ENCODE peak calls at places on chromosomes 6 and 20, in ten cellular contexts. Z, F, E, M, A, Q, Y, S, L and C are unnamed samples.

GRCh38 chr6:145349950-145350510 is 385.3 kb downstream of the EPM2A start:
- DNase-seq in Z (no peak), F (no peak), E (no peak), M (no peak), A (no peak), Q (no peak), Y (peak), S (no peak), L (no peak), C (peak)

GRCh38 chr6:116073765-116074450 is 13.2 kb upstream of the FRK start:
- DNase-seq in Z (no peak), F (no peak), E (no peak), M (no peak), A (no peak), Q (peak), Y (no peak), S (peak), L (no peak), C (no peak)

GRCh38 chr6:132198896-132199295 is 202.4 kb downstream of the MOXD1 start:
- DNase-seq in Z (no peak), F (no peak), E (no peak), M (no peak), A (no peak), Q (peak), Y (no peak), S (peak), L (no peak), C (no peak)

GRCh38 chr6:19925533-19925932 is 88.4 kb downstream of the ID4 start:
- DNase-seq in Z (no peak), F (no peak), E (no peak), M (no peak), A (no peak), Q (no peak), Y (no peak), S (no peak), L (no peak), C (no peak)

GRCh38 chr6:36962874-36963273 is 8.3 kb downstream of the PI16 start:
- DNase-seq in Z (peak), F (no peak), E (no peak), M (peak), A (peak), Q (no peak), Y (no peak), S (no peak), L (peak), C (peak)

GRCh38 chr6:107611060-107611824 is 121.3 kb downstream of the SOBP start:
- DNase-seq in Z (no peak), F (no peak), E (no peak), M (no peak), A (no peak), Q (no peak), Y (no peak), S (no peak), L (no peak), C (no peak)

GRCh38 chr6:20319520-20320357 is 81.9 kb upstream of the E2F3 start:
- DNase-seq in Z (peak), F (peak), E (no peak), M (no peak), A (peak), Q (no peak), Y (peak), S (no peak), L (peak), C (no peak)

GRCh38 chr20:24587384-24588046 is 118.1 kb downstream of the SYNDIG1 start:
- DNase-seq in Z (no peak), F (no peak), E (no peak), M (no peak), A (no peak), Q (no peak), Y (no peak), S (no peak), L (no peak), C (peak)

GRCh38 chr20:834151-834747 is 734 bp downstream of the FAM110A start:
- DNase-seq in Z (no peak), F (no peak), E (no peak), M (no peak), A (no peak), Q (no peak), Y (no peak), S (no peak), L (no peak), C (peak)

GRCh38 chr6:159282351-159282750 is 113.2 kb downstream of the FNDC1 start:
- DNase-seq in Z (no peak), F (no peak), E (no peak), M (no peak), A (no peak), Q (no peak), Y (no peak), S (peak), L (no peak), C (no peak)

GRCh38 chr6:156720739-156721714 is 56.2 kb upstream of the ARID1B start:
- DNase-seq in Z (peak), F (no peak), E (no peak), M (no peak), A (peak), Q (no peak), Y (peak), S (no peak), L (no peak), C (no peak)

GRCh38 chr6:35191899-35192298 is 21.9 kb upstream of the SCUBE3 start:
- DNase-seq in Z (no peak), F (no peak), E (no peak), M (no peak), A (no peak), Q (no peak), Y (no peak), S (no peak), L (no peak), C (no peak)

GRCh38 chr20:51713213-51713598 is 55.0 kb downstream of the ATP9A start:
- DNase-seq in Z (no peak), F (no peak), E (no peak), M (no peak), A (no peak), Q (no peak), Y (no peak), S (no peak), L (no peak), C (no peak)

GRCh38 chr6:6821639-6822261 is 233.2 kb downstream of the LY86 start:
- DNase-seq in Z (no peak), F (no peak), E (no peak), M (no peak), A (no peak), Q (no peak), Y (no peak), S (no peak), L (no peak), C (no peak)

GRCh38 chr20:49183444-49183843 is 4.7 kb downstream of the STAU1 start:
- DNase-seq in Z (no peak), F (no peak), E (no peak), M (no peak), A (no peak), Q (no peak), Y (no peak), S (no peak), L (no peak), C (no peak)

GRCh38 chr6:130426078-130426726 is 60.4 kb downstream of the TMEM200A start:
- DNase-seq in Z (no peak), F (no peak), E (no peak), M (no peak), A (no peak), Q (no peak), Y (no peak), S (no peak), L (no peak), C (no peak)

GRCh38 chr6:107784669-107785068 is 39.4 kb downstream of the SCML4 start:
- DNase-seq in Z (no peak), F (no peak), E (no peak), M (no peak), A (no peak), Q (no peak), Y (no peak), S (no peak), L (no peak), C (no peak)

GRCh38 chr6:8080338-8081151 is 16.4 kb upstream of the BLOC1S5 start:
- DNase-seq in Z (no peak), F (no peak), E (peak), M (no peak), A (no peak), Q (no peak), Y (no peak), S (peak), L (no peak), C (no peak)

GRCh38 chr6:12324741-12325140 is 34.6 kb downstream of the EDN1 start:
- DNase-seq in Z (no peak), F (no peak), E (no peak), M (no peak), A (no peak), Q (no peak), Y (no peak), S (no peak), L (no peak), C (no peak)

GRCh38 chr6:47238456-47238995 is 71.2 kb downstream of the TNFRSF21 start:
- DNase-seq in Z (no peak), F (no peak), E (no peak), M (no peak), A (no peak), Q (no peak), Y (no peak), S (no peak), L (no peak), C (no peak)

GRCh38 chr6:170278743-170279094 is 12.2 kb downstream of the DLL1 start:
- DNase-seq in Z (no peak), F (no peak), E (no peak), M (no peak), A (no peak), Q (no peak), Y (no peak), S (no peak), L (no peak), C (no peak)

GRCh38 chr20:57609842-57610167 is 10.4 kb downstream of the ZBP1 start:
- DNase-seq in Z (no peak), F (no peak), E (no peak), M (no peak), A (no peak), Q (no peak), Y (no peak), S (no peak), L (no peak), C (no peak)

GRCh38 chr6:84618046-84618752 is 146.2 kb downstream of the TBX18 start:
- DNase-seq in Z (no peak), F (no peak), E (peak), M (no peak), A (no peak), Q (peak), Y (no peak), S (peak), L (no peak), C (no peak)

GRCh38 chr6:165952514-165952913 is 215.1 kb downstream of the TBXT start:
- DNase-seq in Z (no peak), F (no peak), E (no peak), M (no peak), A (no peak), Q (no peak), Y (no peak), S (no peak), L (no peak), C (no peak)

GRCh38 chr6:26216015-26216885 is 129.0 kb downstream of the HFE start:
- DNase-seq in Z (peak), F (no peak), E (peak), M (peak), A (peak), Q (peak), Y (peak), S (peak), L (peak), C (peak)

GRCh38 chr20:41247523-41248370 is 69.8 kb downstream of the ZHX3 start:
- DNase-seq in Z (no peak), F (no peak), E (no peak), M (no peak), A (no peak), Q (no peak), Y (no peak), S (no peak), L (no peak), C (no peak)

GRCh38 chr6:90397929-90398674 is 101.5 kb upstream of the BACH2 start:
- DNase-seq in Z (peak), F (no peak), E (no peak), M (no peak), A (no peak), Q (no peak), Y (no peak), S (no peak), L (peak), C (no peak)

GRCh38 chr20:1567392-1568165 is 10.1 kb upstream of the SIRPD start:
- DNase-seq in Z (no peak), F (no peak), E (no peak), M (no peak), A (no peak), Q (no peak), Y (no peak), S (peak), L (no peak), C (no peak)

GRCh38 chr20:35200255-35200654 is 26.2 kb upstream of the MMP24 start:
- DNase-seq in Z (no peak), F (no peak), E (no peak), M (no peak), A (no peak), Q (peak), Y (no peak), S (peak), L (no peak), C (no peak)

GRCh38 chr6:170305772-170306323 is 710 bp upstream of the FAM120B start:
- DNase-seq in Z (no peak), F (no peak), E (no peak), M (no peak), A (no peak), Q (no peak), Y (no peak), S (no peak), L (no peak), C (no peak)

GRCh38 chr6:38776515-38776914 is 61.4 kb downstream of the DNAH8 start:
- DNase-seq in Z (no peak), F (no peak), E (peak), M (no peak), A (no peak), Q (no peak), Y (no peak), S (peak), L (no peak), C (no peak)

GRCh38 chr6:163438940-163439335 is 24.4 kb downstream of the QKI start:
- DNase-seq in Z (peak), F (no peak), E (no peak), M (no peak), A (no peak), Q (no peak), Y (no peak), S (no peak), L (peak), C (peak)

GRCh38 chr6:50285735-50286134 is 236.0 kb upstream of the DEFB112 start:
- DNase-seq in Z (no peak), F (no peak), E (no peak), M (no peak), A (no peak), Q (no peak), Y (no peak), S (no peak), L (no peak), C (no peak)